ENCODE peak calls at places on chromosome 21, in four cellular contexts. R, Y, F and H are unnamed samples.
A peak's percentile ranks its signal among the peaks of the same experiment; 100 is the strongest.

GRCh38 chr21:33791058-33791457 is 124.5 kb downstream of the ATP5PO start:
- DNase-seq in Y (no peak), R (no peak), F (no peak), H (no peak)

GRCh38 chr21:14825405-14826032 is 239.3 kb downstream of the NRIP1 start:
- DNase-seq in F (no peak), Y (no peak), R (no peak), H (no peak)

GRCh38 chr21:39529026-39529425 is 77.3 kb downstream of the SH3BGR start:
- DNase-seq in F (no peak), Y (no peak), R (no peak), H (no peak)

GRCh38 chr21:44618504-44618903 is 6.6 kb downstream of the KRTAP10-8 start:
- DNase-seq in Y (no peak), R (no peak), F (peak; percentile 5), H (no peak)

GRCh38 chr21:34498623-34499022 is 13.4 kb downstream of the KCNE1 start:
- DNase-seq in Y (no peak), F (no peak), R (no peak), H (no peak)

GRCh38 chr21:42560517-42561179 is 47.0 kb downstream of the SLC37A1 start:
- DNase-seq in F (no peak), Y (no peak), R (no peak), H (no peak)

GRCh38 chr21:41254090-41254700 is 62.4 kb upstream of the FAM3B start:
- DNase-seq in R (no peak), F (no peak), Y (no peak), H (no peak)

GRCh38 chr21:33370292-33370691 is 32.9 kb upstream of the IFNGR2 start:
- DNase-seq in Y (no peak), F (no peak), R (no peak), H (no peak)

GRCh38 chr21:46057111-46057709 is 40.7 kb upstream of the COL6A2 start:
- DNase-seq in R (no peak), F (no peak), Y (no peak), H (no peak)

GRCh38 chr21:46600978-46601377 is 3.9 kb downstream of the S100B start:
- DNase-seq in Y (no peak), F (no peak), R (no peak), H (no peak)

GRCh38 chr21:15250384-15250783 is 185.6 kb upstream of the NRIP1 start:
- DNase-seq in F (no peak), R (no peak), Y (no peak), H (no peak)

GRCh38 chr21:39676054-39676771 is 63.5 kb downstream of the B3GALT5 start:
- DNase-seq in R (no peak), Y (no peak), F (peak; percentile 7), H (no peak)

GRCh38 chr21:41568606-41569385 is 60.8 kb upstream of the TMPRSS2 start:
- DNase-seq in Y (no peak), F (no peak), R (no peak), H (no peak)

GRCh38 chr21:37503848-37504467 is 137.4 kb downstream of the DYRK1A start:
- DNase-seq in Y (peak; percentile 56), R (no peak), F (no peak), H (no peak)

GRCh38 chr21:14632359-14632758 is 86.2 kb upstream of the SAMSN1 start:
- DNase-seq in R (no peak), Y (no peak), F (no peak), H (no peak)